ENCODE peak calls at places on chromosomes 5 and 9, in eight cellular contexts. S is heart left ventricle, B is kidney, Z is A549, H is astrocyte, R is IMR-90, O is fibroblast of villous mesenchyme, E is adrenal gland. G is an unnamed sample.

GRCh38 chr5:103347729-103348128 is 89.2 kb downstream of the MACIR start:
- DNase-seq in B (no peak), H (no peak), E (no peak), Z (peak), O (no peak), S (no peak), R (no peak), G (no peak)

GRCh38 chr9:98774746-98775145 is 21.6 kb downstream of the ANKS6 start:
- DNase-seq in S (no peak), R (no peak), E (no peak), B (no peak), O (peak), H (no peak), Z (peak), G (no peak)

GRCh38 chr9:16039988-16040761 is 487.3 kb downstream of the CCDC171 start:
- DNase-seq in H (peak), E (no peak), B (no peak), Z (peak), R (peak), O (peak), S (no peak), G (no peak)

GRCh38 chr9:92707530-92707929 is 37.6 kb upstream of the IPPK start:
- DNase-seq in R (no peak), E (no peak), Z (no peak), B (no peak), S (no peak), O (no peak), H (peak), G (no peak)

GRCh38 chr9:75389096-75389495 is 300.8 kb downstream of the OSTF1 start:
- DNase-seq in B (no peak), E (no peak), H (no peak), O (no peak), Z (no peak), R (no peak), S (no peak), G (no peak)

GRCh38 chr9:68804911-68805889 is 100.2 kb downstream of the PIP5K1B start:
- DNase-seq in Z (no peak), S (peak), H (no peak), E (no peak), B (no peak), O (no peak), R (no peak), G (no peak)

GRCh38 chr5:13250450-13251291 is 693.8 kb downstream of the DNAH5 start:
- DNase-seq in O (no peak), R (peak), E (no peak), Z (peak), H (no peak), B (no peak), S (no peak), G (no peak)

GRCh38 chr9:89576404-89576824 is 28.4 kb upstream of the GADD45G start:
- DNase-seq in S (no peak), E (no peak), B (no peak), O (peak), Z (peak), H (no peak), R (peak), G (no peak)

GRCh38 chr5:38094889-38095288 is 163.5 kb upstream of the EGFLAM start:
- DNase-seq in E (no peak), R (no peak), H (no peak), B (no peak), O (no peak), S (no peak), Z (no peak), G (no peak)

GRCh38 chr5:172496671-172497371 is 42.5 kb upstream of the SH3PXD2B start:
- DNase-seq in R (no peak), Z (no peak), S (peak), B (peak), H (peak), O (peak), E (peak), G (peak)

GRCh38 chr5:122126177-122126701 is 3.1 kb upstream of the ZNF474 start:
- DNase-seq in E (no peak), S (no peak), H (peak), B (no peak), Z (no peak), R (peak), O (peak), G (peak)

GRCh38 chr5:84274585-84275468 is 109.9 kb downstream of the EDIL3 start:
- DNase-seq in O (peak), E (peak), Z (peak), B (no peak), S (no peak), R (peak), H (no peak), G (peak)

GRCh38 chr5:96209829-96210228 is 223.2 kb downstream of the PCSK1 start:
- DNase-seq in S (no peak), R (peak), Z (peak), H (peak), B (no peak), E (no peak), O (peak), G (peak)

GRCh38 chr5:150272531-150272930 is 17.0 kb downstream of the CAMK2A start:
- DNase-seq in H (no peak), B (no peak), E (peak), S (no peak), O (peak), Z (peak), R (peak), G (no peak)

GRCh38 chr5:75475364-75475763 is 36.1 kb downstream of the CERT1 start:
- DNase-seq in S (no peak), E (no peak), R (no peak), Z (no peak), H (no peak), O (no peak), B (no peak), G (no peak)

DNA sequence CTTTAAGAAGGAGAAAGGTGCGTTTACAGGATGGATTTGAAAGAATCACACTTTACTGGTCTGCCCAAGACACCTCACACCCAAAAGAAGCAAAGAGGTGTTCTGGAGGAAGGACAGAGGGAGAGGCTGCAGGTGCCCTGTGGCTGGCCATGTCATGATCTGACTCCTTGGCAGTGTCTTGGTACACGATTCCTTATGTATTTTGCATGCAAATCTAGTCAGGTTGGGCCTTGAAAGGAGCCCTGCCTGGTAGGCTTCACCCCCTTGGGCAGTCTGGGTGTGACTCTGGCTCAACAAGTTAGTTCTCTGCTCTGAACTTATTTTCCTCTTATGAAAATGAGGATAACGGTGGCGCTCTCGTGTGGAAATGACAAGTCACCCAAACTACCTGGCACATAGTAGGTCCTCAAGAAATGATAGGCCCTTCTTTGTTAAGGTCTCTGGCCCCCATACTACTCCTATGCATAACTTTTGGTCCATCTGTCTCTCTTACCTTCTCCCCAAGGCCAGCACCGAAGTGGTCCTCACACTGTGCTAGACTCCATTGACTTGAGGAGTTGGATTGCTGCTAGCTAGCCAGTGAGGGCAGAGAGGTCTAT is 212.5 kb downstream of the SEMA6A start:
- DNase-seq in E (no peak), O (no peak), H (no peak), B (no peak), Z (no peak), R (no peak), S (no peak), G (no peak)
- H3K4me3 ChIP-seq in E (peak), O (peak), H (peak), B (no peak), Z (no peak), R (no peak), S (peak), G (peak)

GRCh38 chr5:5572010-5572982 is 149.8 kb downstream of the ICE1 start:
- DNase-seq in O (peak), Z (no peak), E (peak), S (peak), B (peak), R (no peak), H (no peak), G (no peak)
- H3K4me3 ChIP-seq in O (no peak), Z (no peak), E (no peak), S (no peak), B (no peak), R (no peak), H (no peak), G (no peak)

DNA sequence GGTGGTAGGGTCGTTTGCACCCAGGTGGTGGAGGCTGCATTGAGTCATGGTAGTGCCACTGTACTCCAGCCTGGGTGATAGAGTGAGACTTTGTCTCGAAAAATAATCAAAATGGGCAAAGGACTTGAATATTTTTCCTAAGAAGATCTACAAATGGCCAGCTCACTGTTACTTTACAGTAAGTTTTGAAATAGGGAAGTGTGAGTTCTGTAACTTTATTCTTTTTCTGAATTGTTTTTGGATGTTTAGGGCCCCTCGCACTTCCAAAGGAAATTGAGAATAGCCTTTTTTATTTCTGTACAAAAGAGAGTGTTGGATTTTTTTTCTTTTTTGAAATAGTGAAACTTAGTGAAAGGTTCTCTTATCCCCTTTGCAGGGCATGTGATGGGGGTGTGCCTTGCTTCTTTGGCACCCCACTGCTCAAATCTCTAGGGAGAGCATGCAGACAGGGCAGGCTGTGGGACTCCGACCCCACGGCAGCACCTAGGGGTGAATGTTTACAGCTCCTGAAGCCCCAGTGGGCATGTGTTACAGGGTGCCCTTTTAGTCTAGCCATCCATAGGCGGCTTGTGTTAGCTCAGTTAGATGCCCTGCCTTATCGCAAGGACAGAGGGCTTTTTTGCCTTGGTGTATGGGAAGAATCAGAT is 33.3 kb downstream of the GPBP1 start:
- DNase-seq in R (no peak), S (no peak), H (no peak), Z (no peak), B (no peak), E (no peak), O (no peak), G (no peak)
- H3K4me3 ChIP-seq in R (no peak), S (no peak), H (no peak), Z (no peak), B (no peak), E (no peak), O (no peak), G (no peak)

GRCh38 chr5:16933337-16933736 is 2.8 kb downstream of the MYO10 start:
- DNase-seq in S (no peak), R (no peak), O (no peak), H (no peak), E (no peak), B (no peak), Z (no peak), G (no peak)
- H3K4me3 ChIP-seq in S (peak), R (peak), O (peak), H (peak), E (peak), B (peak), Z (peak), G (peak)

GRCh38 chr9:137256839-137257238 is 1.7 kb downstream of the NELFB start:
- DNase-seq in S (no peak), E (no peak), Z (no peak), R (no peak), O (no peak), B (no peak), H (no peak), G (no peak)

GRCh38 chr9:137253717-137254623 is 1.2 kb upstream of the NELFB start:
- DNase-seq in E (no peak), S (no peak), O (no peak), H (no peak), B (no peak), Z (no peak), R (no peak), G (no peak)

GRCh38 chr9:137254624-137255447 is at the start of gene NELFB:
- DNase-seq in R (peak), H (peak), S (peak), O (peak), B (peak), E (peak), Z (peak), G (peak)

GRCh38 chr9:137255448-137256114 is 454 bp downstream of the NELFB start:
- DNase-seq in B (no peak), Z (peak), E (peak), S (no peak), R (no peak), O (peak), H (no peak), G (no peak)

GRCh38 chr9:137256362-137256761 is 1.2 kb downstream of the NELFB start:
- DNase-seq in Z (no peak), O (no peak), B (no peak), E (no peak), S (no peak), H (no peak), R (no peak), G (no peak)
- H3K4me3 ChIP-seq in Z (peak), O (peak), B (peak), E (peak), S (peak), H (peak), R (peak), G (peak)

GRCh38 chr5:15643731-15644130 is 143.8 kb downstream of the FBXL7 start:
- DNase-seq in E (no peak), Z (no peak), B (no peak), H (peak), S (no peak), O (no peak), R (no peak), G (no peak)

GRCh38 chr5:15646351-15646750 is 146.4 kb downstream of the FBXL7 start:
- DNase-seq in B (no peak), H (no peak), S (no peak), Z (no peak), O (peak), E (no peak), R (no peak), G (no peak)

GRCh38 chr5:15647251-15647650 is 147.3 kb downstream of the FBXL7 start:
- DNase-seq in B (no peak), E (no peak), O (no peak), R (no peak), S (no peak), H (no peak), Z (no peak), G (no peak)

GRCh38 chr5:15645776-15646175 is 145.8 kb downstream of the FBXL7 start:
- DNase-seq in B (no peak), O (no peak), E (no peak), R (no peak), S (no peak), Z (no peak), H (peak), G (no peak)

GRCh38 chr5:15645376-15645775 is 145.4 kb downstream of the FBXL7 start:
- DNase-seq in S (no peak), H (peak), E (no peak), R (peak), Z (no peak), O (peak), B (no peak), G (no peak)
- H3K4me3 ChIP-seq in S (no peak), H (no peak), E (no peak), R (no peak), Z (no peak), O (no peak), B (no peak), G (no peak)

G was measured in skeletal muscle cell.